ENCODE peak calls at places on chromosomes 16 and 17, in ten cellular contexts. M is upper lobe of right lung; Q is GM23338; L is endothelial cell of umbilical vein; B is heart left ventricle; F is Peyer's patch; W is CD8-positive, alpha-beta memory T cell; N is lower lobe of right lung; S is GM23248; J is cardiac muscle cell. Z is an unnamed sample. For H3K27me3, the result is how much of the 10 kb centered on the place peaks cover.

GRCh38 chr17:80891096-80892018 is 100.3 kb upstream of the CHMP6 start:
- DNase-seq in M (no peak), Q (no peak), L (peak), B (no peak), F (no peak), W (peak), N (peak), S (peak), J (peak), Z (no peak)

GRCh38 chr17:58315281-58315711 is 13.3 kb downstream of the TSPOAP1 start:
- DNase-seq in M (peak), Q (no peak), L (no peak), B (no peak), F (no peak), W (no peak), N (no peak), S (no peak), J (no peak), Z (no peak)

GRCh38 chr16:63530208-63530607 is 1494.0 kb upstream of the CDH8 start:
- DNase-seq in M (no peak), Q (peak), L (no peak), B (no peak), F (no peak), W (no peak), N (no peak), S (no peak), J (peak), Z (no peak)

GRCh38 chr17:39104046-39104445 is 47.4 kb downstream of the PLXDC1 start:
- DNase-seq in M (no peak), Q (no peak), L (no peak), B (no peak), F (no peak), W (no peak), N (no peak), S (peak), J (peak), Z (no peak)

GRCh38 chr16:87930456-87930855 is 5.9 kb downstream of the CA5A start:
- DNase-seq in M (no peak), Q (peak), L (no peak), B (no peak), F (no peak), W (no peak), N (no peak), S (peak), J (peak), Z (no peak)

GRCh38 chr17:38751144-38751802 is 1.3 kb upstream of the PSMB3 start:
- DNase-seq in M (no peak), Q (no peak), L (no peak), B (no peak), F (no peak), W (no peak), N (no peak), S (peak), J (peak), Z (no peak)

GRCh38 chr17:37220609-37220953 is 155.2 kb upstream of the C17orf78 start:
- DNase-seq in M (no peak), Q (peak), L (peak), B (no peak), F (no peak), W (peak), N (no peak), S (peak), J (peak), Z (no peak)

GRCh38 chr17:45895969-45896793 is 1.8 kb downstream of the MAPT start:
- DNase-seq in M (no peak), Q (peak), L (no peak), B (no peak), F (no peak), W (no peak), N (no peak), S (peak), J (no peak), Z (no peak)

GRCh38 chr16:80931985-80932720 is 74.5 kb downstream of the CMC2 start:
- DNase-seq in M (peak), Q (peak), L (peak), B (peak), F (peak), W (no peak), N (peak), S (peak), J (peak), Z (peak)

GRCh38 chr17:35493040-35493439 is 44.4 kb downstream of the SLFN12L start:
- DNase-seq in M (no peak), Q (peak), L (no peak), B (no peak), F (no peak), W (no peak), N (no peak), S (no peak), J (no peak), Z (no peak)
- H3K27me3 ChIP-seq in M (half or more), Q (half or more), L (half or more), B (half or more), F (under half), W (under half), N (half or more), S (half or more), J (half or more), Z (under half)

DNA sequence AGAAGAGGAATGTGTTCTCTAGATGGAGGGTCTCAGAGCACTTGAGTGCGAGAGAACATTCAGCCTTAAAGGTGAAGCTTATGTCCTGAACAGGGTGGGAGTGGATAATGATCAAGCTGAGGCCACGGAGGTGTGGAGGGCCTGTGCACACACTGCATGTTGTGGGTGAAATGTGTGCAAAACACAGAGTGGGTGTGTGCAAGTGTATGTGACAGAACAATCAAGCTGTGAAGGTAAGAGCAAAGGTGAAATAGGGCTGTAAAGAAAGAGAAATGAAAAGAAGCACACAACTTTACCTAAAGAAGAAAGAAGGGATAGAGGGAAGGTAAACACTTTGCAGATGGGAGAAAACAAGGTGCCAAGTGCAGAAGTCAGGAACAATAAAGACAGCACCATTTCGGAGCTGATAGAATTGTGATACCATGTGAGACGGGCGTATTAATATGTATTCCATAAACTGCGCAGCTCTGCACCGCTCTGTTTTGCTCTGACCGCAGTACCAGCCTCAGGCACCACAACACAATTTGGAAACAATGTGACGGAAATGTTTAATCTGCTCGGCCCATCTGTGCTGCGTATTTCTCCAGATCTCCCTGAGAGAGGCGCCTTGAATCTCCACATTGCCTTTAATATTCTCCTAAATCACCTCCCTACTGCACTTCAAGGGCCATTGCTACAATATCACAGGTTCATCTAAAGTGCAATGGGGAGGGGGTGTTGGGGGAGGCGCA is 40.6 kb downstream of the SNX11 start:
- DNase-seq in M (no peak), Q (no peak), L (no peak), B (no peak), F (no peak), W (no peak), N (no peak), S (no peak), J (no peak), Z (no peak)
- H3K27me3 ChIP-seq in M (half or more), Q (under half), L (half or more), B (under half), F (under half), W (under half), N (half or more), S (half or more), J (half or more), Z (under half)

DNA sequence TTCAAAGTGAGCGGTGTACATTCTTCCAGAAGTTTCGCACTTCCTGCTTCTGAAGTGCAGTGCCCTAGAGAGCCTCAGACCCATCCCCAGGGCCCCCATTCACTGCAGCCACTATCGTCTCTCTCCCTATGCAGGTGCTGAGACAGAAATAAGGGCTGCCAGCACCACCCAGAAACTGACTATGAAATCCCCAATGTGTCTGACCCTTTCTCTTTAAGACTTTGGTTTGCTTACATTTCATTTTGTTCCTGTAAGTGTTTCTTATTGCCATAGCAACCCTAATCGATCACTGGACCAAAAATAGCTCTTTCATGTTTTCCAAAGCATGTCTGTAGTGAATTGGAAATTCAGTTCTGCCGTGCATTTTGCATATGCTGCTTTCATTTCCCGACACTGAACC is 148.8 kb upstream of the NOL11 start:
- DNase-seq in M (no peak), Q (no peak), L (no peak), B (no peak), F (no peak), W (no peak), N (no peak), S (no peak), J (no peak), Z (no peak)
- H3K27me3 ChIP-seq in M (under half), Q (under half), L (under half), B (under half), F (under half), W (under half), N (under half), S (under half), J (under half), Z (under half)

GRCh38 chr16:25751230-25751629 is 59.5 kb downstream of the HS3ST4 start:
- DNase-seq in M (no peak), Q (no peak), L (no peak), B (no peak), F (no peak), W (no peak), N (no peak), S (no peak), J (no peak), Z (no peak)

GRCh38 chr16:25750489-25750888 is 58.7 kb downstream of the HS3ST4 start:
- DNase-seq in M (no peak), Q (no peak), L (no peak), B (no peak), F (no peak), W (no peak), N (no peak), S (no peak), J (no peak), Z (no peak)

GRCh38 chr16:25748099-25748654 is 56.4 kb downstream of the HS3ST4 start:
- DNase-seq in M (no peak), Q (no peak), L (no peak), B (no peak), F (no peak), W (no peak), N (no peak), S (no peak), J (no peak), Z (no peak)

GRCh38 chr16:25747160-25747758 is 55.5 kb downstream of the HS3ST4 start:
- DNase-seq in M (no peak), Q (peak), L (no peak), B (no peak), F (no peak), W (no peak), N (no peak), S (peak), J (no peak), Z (no peak)
- H3K27me3 ChIP-seq in M (under half), Q (under half), L (under half), B (under half), F (under half), W (under half), N (under half), S (under half), J (under half), Z (under half)

GRCh38 chr17:60110586-60110985 is 31.9 kb upstream of the HEATR6 start:
- DNase-seq in M (no peak), Q (no peak), L (no peak), B (no peak), F (no peak), W (no peak), N (no peak), S (no peak), J (no peak), Z (no peak)
- H3K27me3 ChIP-seq in M (under half), Q (under half), L (under half), B (under half), F (under half), W (under half), N (under half), S (under half), J (under half), Z (under half)

Z was measured in prostate gland.